ENCODE peak calls at places on chromosomes 7 and 10, in nine cellular contexts. J is H7; G is adrenal gland; E is HAP-1; W is MM.1S; D is HL-60; X is astrocyte; Q is lower lobe of right lung; I is CD4-positive, alpha-beta memory T cell. O is an unnamed sample.

GRCh38 chr7:111384065-111384891 is 178.0 kb downstream of the IMMP2L start:
- DNase-seq in J (no peak), G (no peak), E (no peak), W (no peak), D (no peak), X (peak), Q (no peak), I (no peak), O (no peak)

GRCh38 chr10:103820101-103821062 is 35.0 kb downstream of the SH3PXD2A start:
- DNase-seq in J (no peak), G (no peak), E (no peak), W (no peak), D (no peak), X (peak), Q (peak), I (no peak), O (no peak)

GRCh38 chr10:113228570-113228969 is 278.5 kb downstream of the TCF7L2 start:
- DNase-seq in J (no peak), G (no peak), E (no peak), W (no peak), D (no peak), X (peak), Q (no peak), I (no peak), O (no peak)

GRCh38 chr10:13816195-13816926 is 229.6 kb downstream of the PRPF18 start:
- DNase-seq in J (no peak), G (peak), E (no peak), W (no peak), D (no peak), X (peak), Q (peak), I (no peak), O (no peak)

GRCh38 chr10:91824076-91824475 is 25.9 kb downstream of the TNKS2 start:
- DNase-seq in J (no peak), G (no peak), E (no peak), W (no peak), D (no peak), X (no peak), Q (no peak), I (no peak), O (no peak)

GRCh38 chr10:77892021-77892739 is 34.4 kb downstream of the DLG5 start:
- DNase-seq in J (no peak), G (no peak), E (no peak), W (no peak), D (no peak), X (no peak), Q (no peak), I (no peak), O (no peak)

GRCh38 chr7:142556745-142557144 is 192.5 kb upstream of the PRSS1 start:
- DNase-seq in J (peak), G (peak), E (no peak), W (peak), D (no peak), X (peak), Q (no peak), I (no peak), O (no peak)

GRCh38 chr7:139023076-139023475 is 12.8 kb downstream of the ZC3HAV1L start:
- DNase-seq in J (no peak), G (no peak), E (no peak), W (no peak), D (no peak), X (peak), Q (no peak), I (no peak), O (no peak)

GRCh38 chr10:124647421-124648130 is 96.6 kb downstream of the FAM53B start:
- DNase-seq in J (peak), G (no peak), E (no peak), W (peak), D (peak), X (no peak), Q (peak), I (peak), O (peak)

GRCh38 chr7:114539575-114539974 is 125.0 kb downstream of the FOXP2 start:
- DNase-seq in J (no peak), G (no peak), E (peak), W (no peak), D (peak), X (peak), Q (no peak), I (no peak), O (no peak)

GRCh38 chr10:73095479-73096021 is 1.1 kb downstream of the P4HA1 start:
- DNase-seq in J (peak), G (peak), E (peak), W (peak), D (no peak), X (peak), Q (peak), I (peak), O (no peak)

GRCh38 chr10:101145750-101146391 is 14.8 kb downstream of the TLX1 start:
- DNase-seq in J (peak), G (no peak), E (no peak), W (no peak), D (no peak), X (no peak), Q (no peak), I (no peak), O (no peak)

GRCh38 chr7:133705596-133705995 is 421.5 kb upstream of the LRGUK start:
- DNase-seq in J (no peak), G (no peak), E (no peak), W (no peak), D (no peak), X (peak), Q (no peak), I (no peak), O (no peak)

GRCh38 chr7:131338173-131338572 is 10.5 kb downstream of the MKLN1 start:
- DNase-seq in J (no peak), G (no peak), E (no peak), W (no peak), D (no peak), X (no peak), Q (no peak), I (no peak), O (no peak)

GRCh38 chr7:27171636-27172387 is 2.3 kb downstream of the HOXA10 start:
- DNase-seq in J (no peak), G (no peak), E (peak), W (no peak), D (no peak), X (no peak), Q (no peak), I (no peak), O (no peak)
- H3K4me3 ChIP-seq in J (no peak), G (peak), E (peak), W (peak), D (no peak), X (no peak), Q (no peak), I (no peak), O (no peak)

GRCh38 chr10:89666138-89666537 is 21.1 kb upstream of the PANK1 start:
- DNase-seq in J (no peak), G (no peak), E (no peak), W (no peak), D (no peak), X (no peak), Q (no peak), I (no peak), O (no peak)

GRCh38 chr10:89670926-89671325 is 25.9 kb upstream of the PANK1 start:
- DNase-seq in J (no peak), G (no peak), E (no peak), W (no peak), D (no peak), X (peak), Q (no peak), I (no peak), O (no peak)

GRCh38 chr10:89669985-89670384 is 24.9 kb upstream of the PANK1 start:
- DNase-seq in J (no peak), G (no peak), E (no peak), W (no peak), D (no peak), X (no peak), Q (no peak), I (no peak), O (no peak)

GRCh38 chr10:89665302-89665701 is 20.3 kb upstream of the PANK1 start:
- DNase-seq in J (no peak), G (no peak), E (no peak), W (no peak), D (no peak), X (no peak), Q (no peak), I (no peak), O (no peak)

DNA sequence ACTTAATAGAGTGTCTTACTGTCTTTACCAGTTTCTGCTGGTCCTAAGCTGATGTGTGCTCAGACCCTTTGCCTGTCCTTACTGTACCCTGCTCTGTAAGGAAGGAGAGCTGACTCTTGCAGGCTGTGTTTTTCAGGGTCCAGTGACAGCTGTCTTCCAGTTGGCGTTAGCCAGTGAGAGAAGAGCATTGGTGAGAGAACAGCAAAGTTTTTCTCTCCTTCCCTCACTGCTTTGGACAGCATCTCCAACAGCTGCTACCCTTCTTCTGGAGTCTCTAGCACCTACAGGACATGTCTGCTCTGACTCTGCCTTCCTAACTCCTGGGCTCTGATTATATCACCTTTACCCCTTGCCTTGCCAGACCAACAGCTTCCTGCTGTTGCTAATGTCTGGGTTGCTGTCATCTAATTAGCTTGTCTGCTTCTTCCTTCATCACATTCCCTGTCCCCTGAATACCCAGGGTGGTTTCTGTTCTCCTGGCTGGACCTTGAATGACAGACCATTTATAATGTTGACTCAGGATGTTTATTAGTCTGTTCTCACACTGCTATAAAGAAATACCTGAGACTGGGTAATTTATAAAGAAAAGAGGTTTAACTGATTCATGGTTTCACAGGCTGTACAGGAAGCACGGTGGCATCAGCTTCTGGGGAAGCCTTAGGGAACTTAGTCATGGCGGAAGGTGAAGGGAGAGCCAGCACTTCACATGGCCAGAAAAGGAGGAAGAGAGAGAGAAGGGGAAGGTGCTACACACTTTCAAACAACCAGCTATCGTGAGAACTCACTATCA is 23.5 kb upstream of the PANK1 start:
- DNase-seq in J (no peak), G (no peak), E (no peak), W (no peak), D (no peak), X (no peak), Q (no peak), I (no peak), O (no peak)
- H3K4me3 ChIP-seq in J (no peak), G (no peak), E (no peak), W (no peak), D (no peak), X (no peak), Q (no peak), I (no peak), O (no peak)

GRCh38 chr10:87750001-87750651 is 67.9 kb downstream of the ATAD1 start:
- DNase-seq in J (peak), G (no peak), E (no peak), W (no peak), D (no peak), X (peak), Q (no peak), I (no peak), O (no peak)
- H3K4me3 ChIP-seq in J (no peak), G (no peak), E (no peak), W (no peak), D (no peak), X (no peak), Q (no peak), I (no peak), O (no peak)

DNA sequence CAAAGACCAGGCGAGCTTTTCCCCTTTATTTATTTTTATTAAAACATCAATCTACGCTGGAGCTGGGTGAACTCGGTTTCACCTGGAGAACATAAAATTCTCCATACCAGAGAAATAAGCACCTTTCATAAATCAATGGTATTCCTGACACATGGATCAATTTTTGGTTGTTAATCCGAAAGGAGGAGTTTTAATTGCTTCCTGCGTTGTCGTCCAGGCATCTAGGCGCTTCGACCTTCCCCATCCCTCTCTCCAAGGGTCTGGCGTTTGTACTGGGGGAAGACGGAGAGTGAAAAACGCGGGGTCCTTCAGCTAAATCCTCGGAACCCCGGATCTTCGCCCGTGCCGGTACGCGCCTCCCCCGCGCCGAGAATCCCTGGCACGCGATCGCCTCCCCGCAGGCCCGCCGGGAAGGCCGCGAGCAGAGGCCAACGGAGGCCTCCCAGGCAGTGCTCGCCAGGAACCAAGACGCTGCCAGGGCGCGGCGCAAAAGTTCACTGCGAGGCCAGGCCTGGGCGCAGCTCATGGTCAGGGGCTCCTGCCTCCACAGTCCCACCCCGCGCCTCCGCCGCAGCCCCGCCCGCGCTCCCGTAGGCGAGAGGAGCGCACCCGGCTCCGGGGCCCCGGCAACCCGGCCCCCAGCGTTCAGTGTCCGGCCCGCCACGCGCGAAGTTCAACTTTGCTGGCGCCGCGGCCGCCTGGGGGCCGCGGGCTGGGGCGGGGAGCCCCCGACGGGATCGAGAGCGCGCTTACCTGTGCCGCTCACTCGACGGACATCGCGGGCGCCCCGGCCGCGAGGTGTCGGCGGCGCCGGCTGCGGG is 8.3 kb upstream of the EBF3 start:
- DNase-seq in J (peak), G (no peak), E (no peak), W (no peak), D (no peak), X (no peak), Q (peak), I (no peak), O (no peak)
- H3K4me3 ChIP-seq in J (peak), G (peak), E (no peak), W (no peak), D (no peak), X (no peak), Q (no peak), I (no peak), O (no peak)

GRCh38 chr10:100007239-100008141 is 2.3 kb downstream of the DNMBP start:
- DNase-seq in J (no peak), G (no peak), E (peak), W (no peak), D (no peak), X (peak), Q (no peak), I (no peak), O (no peak)
- H3K4me3 ChIP-seq in J (no peak), G (peak), E (peak), W (no peak), D (no peak), X (peak), Q (peak), I (no peak), O (no peak)

GRCh38 chr10:132168571-132169030 is 18.1 kb upstream of the DPYSL4 start:
- DNase-seq in J (no peak), G (no peak), E (no peak), W (no peak), D (no peak), X (no peak), Q (peak), I (no peak), O (no peak)
- H3K4me3 ChIP-seq in J (no peak), G (no peak), E (no peak), W (no peak), D (no peak), X (no peak), Q (no peak), I (no peak), O (no peak)